ENCODE peak calls at places on chromosomes 1 and 21, in eight cellular contexts. B, E, A, X, O, C, U and F are unnamed samples.

GRCh38 chr1:214718724-214719123 is 115.7 kb downstream of the CENPF start:
- DNase-seq in B (no peak), E (no peak), A (no peak), X (no peak), O (no peak), C (no peak), U (no peak), F (no peak)

GRCh38 chr21:39048064-39048463 is 135.2 kb downstream of the PSMG1 start:
- DNase-seq in B (no peak), E (no peak), A (no peak), X (no peak), O (no peak), C (peak), U (peak), F (no peak)

GRCh38 chr1:85465099-85465790 is at the start of gene DDAH1:
- DNase-seq in B (peak), E (peak), A (no peak), X (peak), O (peak), C (peak), U (peak), F (peak)

GRCh38 chr1:164559342-164560070 is 522 bp downstream of the PBX1 start:
- DNase-seq in B (no peak), E (no peak), A (no peak), X (no peak), O (no peak), C (peak), U (peak), F (peak)

GRCh38 chr1:189637041-189637440 is 840.6 kb downstream of the BRINP3 start:
- DNase-seq in B (no peak), E (no peak), A (no peak), X (no peak), O (no peak), C (no peak), U (no peak), F (no peak)

GRCh38 chr1:77834771-77835334 is 53.6 kb upstream of the NEXN start:
- DNase-seq in B (no peak), E (no peak), A (peak), X (peak), O (no peak), C (peak), U (no peak), F (no peak)

GRCh38 chr1:197799271-197799670 is 24.0 kb upstream of the DENND1B start:
- DNase-seq in B (no peak), E (no peak), A (no peak), X (no peak), O (no peak), C (no peak), U (no peak), F (no peak)

GRCh38 chr1:2103266-2103900 is 53.2 kb downstream of the PRKCZ start:
- DNase-seq in B (no peak), E (no peak), A (no peak), X (no peak), O (no peak), C (no peak), U (peak), F (no peak)

GRCh38 chr1:12438349-12438924 is 179.6 kb downstream of the DHRS3 start:
- DNase-seq in B (no peak), E (no peak), A (no peak), X (no peak), O (no peak), C (no peak), U (no peak), F (no peak)

GRCh38 chr21:21007606-21008005 is 9.4 kb downstream of the NCAM2 start:
- DNase-seq in B (no peak), E (no peak), A (no peak), X (no peak), O (no peak), C (no peak), U (no peak), F (no peak)

GRCh38 chr21:44370027-44370735 is 16.8 kb downstream of the TRPM2 start:
- DNase-seq in B (peak), E (no peak), A (no peak), X (no peak), O (no peak), C (peak), U (peak), F (peak)

GRCh38 chr1:88519156-88519555 is 164.9 kb upstream of the PKN2 start:
- DNase-seq in B (no peak), E (no peak), A (no peak), X (no peak), O (no peak), C (no peak), U (no peak), F (no peak)

GRCh38 chr1:150221552-150221951 is 14.4 kb downstream of the ANP32E start:
- DNase-seq in B (no peak), E (peak), A (no peak), X (no peak), O (no peak), C (peak), U (no peak), F (no peak)

GRCh38 chr1:235652364-235652763 is 2.8 kb upstream of the GNG4 start:
- DNase-seq in B (no peak), E (no peak), A (no peak), X (no peak), O (no peak), C (no peak), U (no peak), F (peak)

GRCh38 chr1:226001852-226002666 is 2.9 kb upstream of the SDE2 start:
- DNase-seq in B (peak), E (no peak), A (no peak), X (peak), O (no peak), C (no peak), U (peak), F (peak)

GRCh38 chr1:10771789-10772188 is 24.7 kb downstream of the CASZ1 start:
- DNase-seq in B (no peak), E (no peak), A (no peak), X (peak), O (no peak), C (no peak), U (no peak), F (no peak)

GRCh38 chr1:13950637-13951036 is 250.6 kb downstream of the PRDM2 start:
- DNase-seq in B (no peak), E (peak), A (no peak), X (no peak), O (peak), C (peak), U (no peak), F (no peak)

GRCh38 chr1:198686069-198686728 is 47.4 kb downstream of the PTPRC start:
- DNase-seq in B (no peak), E (peak), A (no peak), X (no peak), O (no peak), C (peak), U (peak), F (no peak)

GRCh38 chr1:67759692-67760029 is 73.6 kb downstream of the GNG12 start:
- DNase-seq in B (no peak), E (no peak), A (no peak), X (no peak), O (no peak), C (no peak), U (no peak), F (no peak)

GRCh38 chr1:113057006-113057405 is 16.0 kb upstream of the LRIG2 start:
- DNase-seq in B (no peak), E (no peak), A (no peak), X (peak), O (no peak), C (peak), U (no peak), F (no peak)

GRCh38 chr1:228740991-228741390 is 5.7 kb downstream of the RHOU start:
- DNase-seq in B (no peak), E (no peak), A (no peak), X (no peak), O (no peak), C (no peak), U (no peak), F (no peak)

GRCh38 chr1:198449727-198450433 is 90.6 kb downstream of the ATP6V1G3 start:
- DNase-seq in B (no peak), E (no peak), A (no peak), X (no peak), O (no peak), C (no peak), U (no peak), F (no peak)

GRCh38 chr1:27660300-27660837 is 11.6 kb downstream of the IFI6 start:
- DNase-seq in B (no peak), E (no peak), A (no peak), X (no peak), O (no peak), C (no peak), U (no peak), F (no peak)

GRCh38 chr1:228064741-228065542 is 17.6 kb upstream of the ARF1 start:
- DNase-seq in B (peak), E (no peak), A (no peak), X (no peak), O (no peak), C (no peak), U (no peak), F (peak)

GRCh38 chr1:213481395-213481794 is 430.4 kb downstream of the RPS6KC1 start:
- DNase-seq in B (no peak), E (no peak), A (no peak), X (no peak), O (no peak), C (no peak), U (no peak), F (no peak)

GRCh38 chr1:182299728-182300581 is 91.6 kb downstream of the GLUL start:
- DNase-seq in B (peak), E (no peak), A (no peak), X (no peak), O (no peak), C (peak), U (peak), F (peak)

GRCh38 chr1:110002695-110003094 is 18.1 kb downstream of the AHCYL1 start:
- DNase-seq in B (no peak), E (no peak), A (no peak), X (no peak), O (no peak), C (no peak), U (no peak), F (no peak)

GRCh38 chr1:110005971-110006370 is 21.4 kb downstream of the AHCYL1 start:
- DNase-seq in B (no peak), E (no peak), A (no peak), X (no peak), O (no peak), C (no peak), U (no peak), F (no peak)

GRCh38 chr1:110004583-110004982 is 20.0 kb downstream of the AHCYL1 start:
- DNase-seq in B (no peak), E (no peak), A (no peak), X (no peak), O (no peak), C (no peak), U (no peak), F (no peak)

GRCh38 chr1:110006516-110006915 is 22.0 kb downstream of the AHCYL1 start:
- DNase-seq in B (no peak), E (no peak), A (no peak), X (no peak), O (no peak), C (no peak), U (no peak), F (no peak)

DNA sequence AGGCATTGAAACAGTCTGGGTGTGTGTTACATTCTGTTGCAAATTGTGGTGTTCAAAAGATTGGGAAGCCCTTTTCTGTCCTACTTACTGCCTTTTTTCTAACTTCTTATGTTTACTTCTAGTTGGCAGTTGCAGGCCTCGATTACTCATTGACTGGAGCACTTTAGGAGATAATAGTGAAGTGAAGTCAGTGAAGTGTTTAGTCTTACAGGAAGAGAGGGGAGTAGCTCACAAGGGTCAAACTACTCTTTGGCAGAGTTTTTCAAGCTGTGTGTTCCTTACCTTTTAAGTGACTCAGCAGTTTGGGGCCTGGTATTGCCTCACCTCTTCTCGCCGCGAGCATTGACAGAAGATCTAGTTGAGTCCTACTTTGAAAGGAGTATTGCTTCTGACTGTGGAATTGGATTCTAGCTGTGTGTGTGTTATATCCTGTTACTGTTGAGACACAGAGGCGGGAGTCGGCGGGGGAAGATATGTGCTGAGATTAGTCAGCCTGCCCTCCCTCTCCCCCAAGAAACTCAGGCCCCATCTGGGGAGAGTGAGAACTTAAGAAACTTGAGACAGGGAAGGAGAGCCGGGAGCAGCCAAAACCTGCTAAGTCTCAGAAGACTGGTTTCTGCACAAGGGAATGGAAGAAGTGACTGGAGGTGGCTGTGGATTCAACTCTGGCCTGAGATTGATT is 19.3 kb downstream of the AHCYL1 start:
- DNase-seq in B (peak), E (peak), A (no peak), X (peak), O (no peak), C (peak), U (peak), F (no peak)
- TF ChIP-seq POLR2AphosphoS5 in B (peak), E (no peak), A (no peak), X (peak), O (no peak), C (no peak), U (no peak), F (peak)

GRCh38 chr1:31671147-31671546 is 26.5 kb upstream of the PEF1 start:
- DNase-seq in B (no peak), E (no peak), A (no peak), X (no peak), O (no peak), C (no peak), U (no peak), F (no peak)

GRCh38 chr1:31669433-31669785 is 24.7 kb upstream of the PEF1 start:
- DNase-seq in B (no peak), E (no peak), A (no peak), X (no peak), O (no peak), C (no peak), U (no peak), F (no peak)

GRCh38 chr1:31668303-31668883 is 23.7 kb upstream of the PEF1 start:
- DNase-seq in B (no peak), E (no peak), A (no peak), X (no peak), O (no peak), C (no peak), U (no peak), F (no peak)

GRCh38 chr1:31670583-31670944 is 25.9 kb upstream of the PEF1 start:
- DNase-seq in B (no peak), E (no peak), A (no peak), X (no peak), O (no peak), C (no peak), U (no peak), F (no peak)

GRCh38 chr1:31669786-31670582 is 25.3 kb upstream of the PEF1 start:
- DNase-seq in B (peak), E (peak), A (no peak), X (peak), O (no peak), C (peak), U (no peak), F (no peak)
- TF ChIP-seq POLR2AphosphoS5 in B (peak), E (peak), A (no peak), X (peak), O (no peak), C (no peak), U (no peak), F (peak)

DNA sequence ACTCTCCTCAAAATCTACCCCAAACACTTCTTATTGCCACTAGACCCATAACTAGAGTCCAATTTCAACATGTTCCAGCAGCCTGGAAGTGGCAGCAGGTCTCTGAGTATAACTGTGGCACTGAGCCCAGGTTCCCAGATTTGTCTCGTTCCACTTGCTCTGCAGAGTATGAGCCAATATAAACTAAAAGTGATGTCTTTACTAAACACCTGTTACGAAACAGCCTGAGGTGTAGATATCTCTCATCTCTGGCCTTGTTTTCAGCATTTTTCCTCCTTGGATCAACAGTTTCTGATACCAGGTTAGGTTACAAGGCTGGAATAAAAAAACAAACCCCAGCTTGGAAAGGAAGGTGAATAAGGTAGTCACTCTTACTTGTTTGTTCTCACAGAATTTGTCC is 25.2 kb upstream of the PRDX6 start:
- DNase-seq in B (peak), E (no peak), A (no peak), X (peak), O (no peak), C (no peak), U (no peak), F (no peak)
- TF ChIP-seq POLR2AphosphoS5 in B (peak), E (no peak), A (no peak), X (peak), O (no peak), C (no peak), U (no peak), F (no peak)

GRCh38 chr1:16153999-16154673 is 1.7 kb downstream of the EPHA2 start:
- DNase-seq in B (no peak), E (no peak), A (no peak), X (no peak), O (no peak), C (no peak), U (no peak), F (no peak)

GRCh38 chr1:16153110-16153998 is 2.5 kb downstream of the EPHA2 start:
- DNase-seq in B (no peak), E (no peak), A (no peak), X (no peak), O (no peak), C (no peak), U (no peak), F (no peak)

GRCh38 chr1:16156848-16157495 is 1.1 kb upstream of the EPHA2 start:
- DNase-seq in B (no peak), E (no peak), A (no peak), X (no peak), O (no peak), C (no peak), U (peak), F (no peak)

GRCh38 chr1:16158025-16158424 is 2.2 kb upstream of the EPHA2 start:
- DNase-seq in B (no peak), E (no peak), A (no peak), X (no peak), O (no peak), C (no peak), U (no peak), F (no peak)

GRCh38 chr1:16155537-16156410 is at the start of gene EPHA2:
- DNase-seq in B (peak), E (peak), A (no peak), X (peak), O (no peak), C (peak), U (peak), F (peak)
- TF ChIP-seq POLR2AphosphoS5 in B (peak), E (peak), A (peak), X (peak), O (no peak), C (peak), U (peak), F (peak)

GRCh38 chr1:65002508-65003315 is 36.4 kb upstream of the JAK1 start:
- DNase-seq in B (peak), E (peak), A (peak), X (peak), O (peak), C (peak), U (no peak), F (peak)
- TF ChIP-seq POLR2AphosphoS5 in B (peak), E (peak), A (no peak), X (peak), O (no peak), C (no peak), U (no peak), F (peak)

GRCh38 chr1:175885247-175885646 is 141.9 kb upstream of the TNR start:
- DNase-seq in B (no peak), E (no peak), A (no peak), X (no peak), O (no peak), C (no peak), U (no peak), F (no peak)
- TF ChIP-seq POLR2AphosphoS5 in B (no peak), E (no peak), A (no peak), X (no peak), O (no peak), C (no peak), U (no peak), F (no peak)